ENCODE peak calls at places on chromosomes 3 and 15, in six cellular contexts. A, Q, L, C, U and K are unnamed samples.
A peak's percentile ranks its signal among the peaks of the same experiment; 100 is the strongest.

GRCh38 chr3:77319711-77320110 is 279.8 kb downstream of the ROBO2 start:
- DNase-seq in L (peak; percentile 1), Q (no peak), U (no peak), C (peak; percentile 5), A (no peak), K (peak; percentile 53)

GRCh38 chr15:47246317-47246716 is 471.0 kb upstream of the SEMA6D start:
- DNase-seq in C (peak; percentile 15), A (no peak), U (no peak), Q (no peak), L (no peak), K (no peak)

GRCh38 chr3:127915115-127915936 is at the start of gene KBTBD12:
- DNase-seq in U (no peak), A (no peak), C (no peak), Q (no peak), L (no peak), K (peak; percentile 82)

GRCh38 chr3:45253316-45253715 is 27.2 kb upstream of the TMEM158 start:
- DNase-seq in U (no peak), A (no peak), Q (no peak), C (no peak), L (no peak), K (no peak)

GRCh38 chr3:192545346-192545745 is 182.0 kb downstream of the FGF12 start:
- DNase-seq in U (no peak), Q (no peak), C (no peak), L (no peak), A (no peak), K (no peak)

GRCh38 chr3:126270145-126270811 is 86.9 kb downstream of the KLF15 start:
- DNase-seq in U (no peak), Q (no peak), C (peak; percentile 61), L (peak; percentile 74), A (peak; percentile 90), K (no peak)

GRCh38 chr3:195103623-195104022 is 167.3 kb downstream of the XXYLT1 start:
- DNase-seq in A (no peak), C (peak; percentile 55), Q (no peak), U (no peak), L (peak; percentile 9), K (no peak)

GRCh38 chr3:126102011-126102410 is 18.1 kb upstream of the SLC41A3 start:
- DNase-seq in A (no peak), Q (no peak), C (no peak), L (no peak), U (peak; percentile 60), K (peak; percentile 27)

GRCh38 chr3:46628980-46629379 is 16.7 kb downstream of the FAM240A start:
- DNase-seq in L (no peak), U (no peak), C (no peak), Q (no peak), A (peak; percentile 27), K (peak; percentile 63)

GRCh38 chr15:76904461-76905012 is 603 bp downstream of the SCAPER start:
- DNase-seq in U (no peak), L (peak; percentile 24), A (no peak), Q (peak; percentile 27), C (peak; percentile 36), K (peak; percentile 82)

GRCh38 chr15:84715442-84716035 is 400 bp downstream of the SEC11A start:
- DNase-seq in A (peak; percentile 43), U (no peak), L (peak; percentile 42), Q (no peak), C (peak; percentile 49), K (peak; percentile 62)

GRCh38 chr3:190892328-190893011 is 30.0 kb upstream of the GMNC start:
- DNase-seq in L (no peak), U (no peak), Q (no peak), A (no peak), C (no peak), K (peak; percentile 55)

GRCh38 chr3:116140100-116140689 is 305.1 kb downstream of the LSAMP start:
- DNase-seq in Q (no peak), L (peak; percentile 63), C (peak; percentile 2), A (peak; percentile 54), U (no peak), K (no peak)

GRCh38 chr3:73781536-73781935 is 156.8 kb upstream of the PDZRN3 start:
- DNase-seq in U (no peak), C (no peak), L (no peak), Q (no peak), A (peak; percentile 38), K (no peak)

GRCh38 chr15:62783303-62783957 is 259.1 kb upstream of the TPM1 start:
- DNase-seq in U (no peak), Q (no peak), L (peak; percentile 61), A (no peak), C (peak; percentile 62), K (no peak)

GRCh38 chr3:71578045-71578730 is 5.3 kb downstream of the FOXP1 start:
- DNase-seq in U (no peak), C (peak; percentile 7), Q (no peak), L (no peak), A (no peak), K (no peak)

GRCh38 chr15:73650387-73651126 is 17.4 kb upstream of the NPTN start:
- DNase-seq in C (peak; percentile 60), A (no peak), Q (peak; percentile 47), U (no peak), L (peak; percentile 82), K (no peak)

GRCh38 chr3:81419196-81419595 is 342.2 kb downstream of the GBE1 start:
- DNase-seq in C (peak; percentile 43), U (no peak), L (peak; percentile 49), Q (peak; percentile 8), A (peak; percentile 8), K (no peak)

GRCh38 chr3:30668051-30668609 is 61.7 kb downstream of the TGFBR2 start:
- DNase-seq in C (no peak), U (no peak), A (no peak), L (no peak), Q (no peak), K (no peak)

GRCh38 chr3:113628788-113629187 is 67.7 kb downstream of the USF3 start:
- DNase-seq in Q (no peak), A (no peak), C (no peak), U (no peak), L (no peak), K (no peak)